ENCODE peak calls at places on chromosome 1, in five cellular contexts. S is BJ, M is A549, N is dorsolateral prefrontal cortex, Z is psoas muscle. H is an unnamed sample.

GRCh38 chr1:193013005-193013404 is 46.2 kb downstream of the UCHL5 start:
- DNase-seq in S (no peak), M (no peak), N (no peak), Z (no peak), H (no peak)

GRCh38 chr1:161198877-161199431 is at the start of gene ADAMTS4:
- DNase-seq in S (no peak), M (no peak), N (peak), Z (peak), H (no peak)

GRCh38 chr1:15353839-15354579 is 55.7 kb upstream of the EFHD2 start:
- DNase-seq in S (no peak), M (peak), N (no peak), Z (no peak), H (no peak)

GRCh38 chr1:37793773-37794371 is at the start of gene MANEAL:
- DNase-seq in S (no peak), M (peak), N (peak), Z (peak), H (no peak)

GRCh38 chr1:77282187-77282865 is 507 bp downstream of the AK5 start:
- DNase-seq in S (no peak), M (peak), N (peak), Z (no peak), H (no peak)

GRCh38 chr1:147550302-147550937 is 9.1 kb downstream of the BCL9 start:
- DNase-seq in S (no peak), M (no peak), N (no peak), Z (no peak), H (no peak)

GRCh38 chr1:25861316-25862286 is 2.3 kb upstream of the AUNIP start:
- DNase-seq in S (no peak), M (no peak), N (no peak), Z (no peak), H (no peak)

GRCh38 chr1:2411801-2412394 is 466 bp downstream of the PEX10 start:
- DNase-seq in S (no peak), M (peak), N (no peak), Z (no peak), H (no peak)

GRCh38 chr1:231596337-231596791 is 30.2 kb upstream of the DISC1 start:
- DNase-seq in S (no peak), M (no peak), N (no peak), Z (no peak), H (no peak)

GRCh38 chr1:197222025-197222685 is 45.9 kb upstream of the CRB1 start:
- DNase-seq in S (no peak), M (no peak), N (no peak), Z (no peak), H (no peak)

GRCh38 chr1:114094303-114094663 is 59.4 kb downstream of the SYT6 start:
- DNase-seq in S (no peak), M (no peak), N (no peak), Z (peak), H (no peak)

GRCh38 chr1:111948209-111949131 is 41.0 kb downstream of the KCND3 start:
- DNase-seq in S (no peak), M (no peak), N (no peak), Z (peak), H (no peak)

GRCh38 chr1:48203287-48203900 is 19.1 kb upstream of the SLC5A9 start:
- DNase-seq in S (no peak), M (peak), N (no peak), Z (no peak), H (no peak)

GRCh38 chr1:201543871-201544521 is 5.1 kb downstream of the NAV1 start:
- DNase-seq in S (no peak), M (no peak), N (no peak), Z (no peak), H (no peak)

GRCh38 chr1:58887059-58887458 is 103.2 kb upstream of the JUN start:
- DNase-seq in S (no peak), M (no peak), N (no peak), Z (no peak), H (no peak)

GRCh38 chr1:4977701-4978100 is 323.3 kb downstream of the AJAP1 start:
- DNase-seq in S (no peak), M (no peak), N (no peak), Z (no peak), H (no peak)

GRCh38 chr1:85330206-85330605 is 53.8 kb upstream of the BCL10 start:
- DNase-seq in S (peak), M (peak), N (no peak), Z (no peak), H (peak)
- H3K4me3 ChIP-seq in S (no peak), M (no peak), N (no peak), Z (no peak), H (no peak)

DNA sequence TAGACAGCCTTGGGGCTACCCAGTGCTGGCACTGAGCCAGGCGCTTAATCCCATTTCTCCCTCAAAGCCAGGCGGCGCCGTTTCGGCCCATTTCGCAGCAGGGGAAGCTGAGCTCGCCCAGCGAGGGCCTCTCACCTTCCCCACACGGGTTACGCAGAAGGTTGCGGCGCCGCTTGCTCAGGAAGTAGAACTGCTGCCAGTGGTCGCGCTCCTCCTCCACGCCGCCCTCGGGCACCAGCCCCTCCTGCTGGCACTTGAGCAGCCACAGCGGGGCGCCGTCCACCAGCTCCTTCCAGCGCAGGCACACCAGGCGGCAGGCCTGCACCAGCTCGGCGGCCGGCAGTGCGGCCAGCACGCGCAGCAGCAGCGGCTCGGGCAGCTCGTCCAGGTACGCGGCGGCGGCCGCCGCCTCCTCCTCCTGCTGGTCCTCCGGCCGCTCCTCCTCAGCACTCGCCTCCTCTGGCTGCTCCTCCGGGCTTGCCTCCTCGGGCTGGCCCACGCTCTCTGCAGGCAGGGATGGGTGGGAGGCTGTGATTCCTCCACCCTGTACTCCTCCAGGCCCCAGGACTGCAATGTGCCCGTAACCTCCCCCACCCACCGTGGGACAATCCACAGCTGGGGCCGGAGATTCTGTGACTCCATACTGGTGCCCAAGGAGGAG is 3.8 kb downstream of the FBXO2 start:
- DNase-seq in S (no peak), M (peak), N (peak), Z (peak), H (peak)
- TF ChIP-seq CTCF in S (peak), M (peak), N (peak), Z (peak), H (peak)

GRCh38 chr1:162632234-162632666 is at the start of gene DDR2:
- DNase-seq in S (peak), M (no peak), N (no peak), Z (peak), H (no peak)

GRCh38 chr1:162631546-162632233 is 574 bp upstream of the DDR2 start:
- DNase-seq in S (no peak), M (no peak), N (no peak), Z (no peak), H (no peak)

GRCh38 chr1:162633327-162633762 is 1.1 kb downstream of the DDR2 start:
- DNase-seq in S (no peak), M (no peak), N (no peak), Z (no peak), H (no peak)

GRCh38 chr1:162635418-162635817 is 3.2 kb downstream of the DDR2 start:
- DNase-seq in S (no peak), M (no peak), N (no peak), Z (no peak), H (no peak)

DNA sequence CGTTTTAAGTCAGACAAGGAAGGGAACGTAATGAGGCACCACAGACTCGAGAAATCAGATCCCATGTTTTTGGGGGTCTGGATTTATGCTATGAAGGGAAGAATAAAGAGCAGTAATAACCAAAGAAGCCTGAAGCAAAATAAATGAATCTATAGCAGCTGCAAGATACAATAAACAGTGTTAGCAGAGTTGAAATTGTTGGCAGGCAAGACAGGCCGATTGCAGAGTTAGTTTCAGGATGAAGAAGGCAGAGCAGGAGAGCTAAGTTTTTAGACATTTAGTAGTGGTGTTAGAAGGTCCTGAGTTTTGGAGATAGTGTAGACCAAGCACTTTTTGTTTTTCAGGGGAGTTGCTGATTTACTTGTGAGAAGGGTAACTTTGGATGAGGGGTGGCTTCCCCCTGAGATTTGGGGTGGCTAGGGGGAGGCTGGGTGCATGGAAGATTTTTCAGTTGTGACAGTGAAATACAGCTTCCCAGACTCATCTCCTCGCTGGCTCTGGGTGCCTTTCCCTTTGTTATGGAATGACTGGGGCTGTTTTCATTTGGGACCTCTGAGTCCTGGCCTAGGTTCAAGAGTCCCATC is 571 bp downstream of the DDR2 start:
- DNase-seq in S (no peak), M (no peak), N (no peak), Z (no peak), H (no peak)
- H3K4me3 ChIP-seq in S (peak), M (no peak), N (peak), Z (peak), H (peak)

GRCh38 chr1:91130256-91130985 is 108.6 kb upstream of the ZNF644 start:
- DNase-seq in S (no peak), M (no peak), N (no peak), Z (no peak), H (no peak)
- TF ChIP-seq CTCF in S (no peak), M (no peak), N (no peak), Z (no peak), H (no peak)

DNA sequence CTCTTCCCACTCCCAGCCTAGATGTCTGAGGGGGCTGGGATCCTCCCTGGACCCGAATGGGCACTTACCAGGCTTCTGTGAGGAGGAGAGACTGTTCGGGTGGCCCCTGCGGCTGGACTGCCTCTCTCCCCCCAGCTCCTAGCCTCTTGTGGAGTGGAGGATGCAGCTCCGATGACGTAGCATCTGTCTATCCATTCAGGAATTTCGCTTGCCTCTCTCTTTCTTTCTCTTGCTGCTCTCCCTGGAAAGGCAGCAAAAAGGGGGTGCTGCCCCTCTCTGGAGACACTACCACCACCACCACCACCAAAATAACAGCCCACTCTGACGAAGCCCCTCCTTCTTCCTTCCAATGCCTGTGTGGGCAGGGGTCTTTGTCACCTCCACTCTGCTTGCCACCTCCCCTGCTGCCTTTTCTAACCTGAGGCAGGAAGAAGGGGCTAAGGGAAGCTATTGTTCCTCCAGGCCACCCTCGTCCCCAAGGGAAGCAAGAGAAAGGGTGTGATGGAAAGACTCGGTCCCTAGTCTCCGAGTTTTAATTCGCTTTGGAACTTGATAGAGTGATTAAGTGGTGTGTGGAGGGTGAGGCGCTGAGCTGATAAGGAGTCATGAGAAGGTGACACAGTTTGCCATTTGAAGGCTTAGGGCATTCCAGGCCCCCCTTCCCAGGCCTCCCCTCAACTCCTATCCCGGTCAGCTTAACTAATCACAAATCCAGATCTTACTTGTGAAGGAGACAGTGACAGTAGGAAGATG is 60.5 kb downstream of the RHBG start:
- DNase-seq in S (no peak), M (no peak), N (no peak), Z (no peak), H (no peak)
- H3K4me3 ChIP-seq in S (no peak), M (no peak), N (peak), Z (no peak), H (no peak)

GRCh38 chr1:230224101-230224927 is 157.3 kb downstream of the GALNT2 start:
- DNase-seq in S (no peak), M (no peak), N (no peak), Z (no peak), H (no peak)

GRCh38 chr1:230220907-230221306 is 153.9 kb downstream of the GALNT2 start:
- DNase-seq in S (no peak), M (no peak), N (no peak), Z (no peak), H (no peak)

GRCh38 chr1:230219174-230220067 is 152.4 kb downstream of the GALNT2 start:
- DNase-seq in S (no peak), M (no peak), N (no peak), Z (no peak), H (no peak)

GRCh38 chr1:230220478-230220877 is 153.4 kb downstream of the GALNT2 start:
- DNase-seq in S (no peak), M (no peak), N (no peak), Z (no peak), H (no peak)

GRCh38 chr1:230222678-230223077 is 155.6 kb downstream of the GALNT2 start:
- DNase-seq in S (no peak), M (no peak), N (no peak), Z (no peak), H (no peak)
- TF ChIP-seq CTCF in S (peak), M (no peak), N (no peak), Z (peak), H (peak)

GRCh38 chr1:170663441-170664282 is at the start of gene PRRX1:
- DNase-seq in S (no peak), M (no peak), N (no peak), Z (no peak), H (no peak)

GRCh38 chr1:170663011-170663410 is 920 bp upstream of the PRRX1 start:
- DNase-seq in S (no peak), M (no peak), N (no peak), Z (no peak), H (no peak)

GRCh38 chr1:170660874-170661645 is 2.9 kb upstream of the PRRX1 start:
- DNase-seq in S (no peak), M (no peak), N (no peak), Z (peak), H (no peak)

GRCh38 chr1:170661646-170662411 is 2.1 kb upstream of the PRRX1 start:
- DNase-seq in S (no peak), M (no peak), N (no peak), Z (peak), H (no peak)

GRCh38 chr1:170662561-170662971 is 1.4 kb upstream of the PRRX1 start:
- DNase-seq in S (no peak), M (no peak), N (no peak), Z (no peak), H (no peak)
- H3K4me3 ChIP-seq in S (peak), M (peak), N (peak), Z (peak), H (peak)

H was measured in retinal pigment epithelial cell.